ENCODE peak calls at places on chromosome 13, in seven cellular contexts. I, H, G, U, W, T and A are unnamed samples.

GRCh38 chr13:27004866-27005265 is 166.7 kb downstream of the USP12 start:
- DNase-seq in I (no peak), H (no peak), G (no peak), U (no peak), W (no peak), T (no peak), A (no peak)

GRCh38 chr13:29502391-29503008 is 93.0 kb downstream of the SLC7A1 start:
- DNase-seq in I (no peak), H (no peak), G (no peak), U (no peak), W (no peak), T (no peak), A (no peak)

GRCh38 chr13:50916701-50917184 is 7.2 kb downstream of the RNASEH2B start:
- DNase-seq in I (no peak), H (no peak), G (no peak), U (peak), W (no peak), T (no peak), A (no peak)

GRCh38 chr13:113029487-113030258 is 60.7 kb downstream of the MCF2L start:
- DNase-seq in I (no peak), H (no peak), G (no peak), U (peak), W (peak), T (peak), A (no peak)

GRCh38 chr13:23392925-23393645 is 40.4 kb downstream of the SACS start:
- DNase-seq in I (no peak), H (no peak), G (no peak), U (no peak), W (no peak), T (no peak), A (no peak)

GRCh38 chr13:51806571-51806970 is 2.6 kb upstream of the DHRS12 start:
- DNase-seq in I (no peak), H (no peak), G (peak), U (no peak), W (no peak), T (no peak), A (no peak)

GRCh38 chr13:51495300-51495699 is 42.5 kb upstream of the INTS6 start:
- DNase-seq in I (no peak), H (no peak), G (no peak), U (no peak), W (no peak), T (no peak), A (no peak)

GRCh38 chr13:43544011-43544410 is 242.8 kb downstream of the ENOX1 start:
- DNase-seq in I (peak), H (no peak), G (peak), U (no peak), W (no peak), T (no peak), A (no peak)

GRCh38 chr13:49627831-49628652 is at the start of gene ARL11:
- DNase-seq in I (no peak), H (peak), G (no peak), U (peak), W (peak), T (no peak), A (peak)

GRCh38 chr13:24618219-24618955 is 61.8 kb upstream of the ATP12A start:
- DNase-seq in I (no peak), H (peak), G (no peak), U (peak), W (peak), T (no peak), A (peak)

GRCh38 chr13:109148243-109148642 is 518.8 kb downstream of the MYO16 start:
- DNase-seq in I (peak), H (no peak), G (peak), U (no peak), W (no peak), T (no peak), A (no peak)

GRCh38 chr13:24630851-24631341 is 49.3 kb upstream of the ATP12A start:
- DNase-seq in I (peak), H (no peak), G (peak), U (no peak), W (no peak), T (peak), A (no peak)

GRCh38 chr13:53921473-53921872 is 892.9 kb downstream of the OLFM4 start:
- DNase-seq in I (no peak), H (no peak), G (no peak), U (no peak), W (no peak), T (no peak), A (no peak)

GRCh38 chr13:105960326-105960725 is 575.1 kb downstream of the EFNB2 start:
- DNase-seq in I (no peak), H (no peak), G (no peak), U (no peak), W (no peak), T (no peak), A (no peak)

GRCh38 chr13:52428295-52428694 is 22.1 kb downstream of the VPS36 start:
- DNase-seq in I (no peak), H (no peak), G (no peak), U (no peak), W (no peak), T (no peak), A (no peak)

GRCh38 chr13:97715763-97716162 is 237.7 kb upstream of the IPO5 start:
- DNase-seq in I (no peak), H (no peak), G (no peak), U (no peak), W (no peak), T (no peak), A (no peak)

GRCh38 chr13:36297259-36297599 is 385 bp downstream of the CCDC169 start:
- DNase-seq in I (no peak), H (no peak), G (peak), U (no peak), W (no peak), T (no peak), A (no peak)

GRCh38 chr13:111247552-111247951 is 72.9 kb upstream of the TEX29 start:
- DNase-seq in I (no peak), H (no peak), G (peak), U (no peak), W (no peak), T (no peak), A (no peak)

GRCh38 chr13:98289339-98289935 is 112.4 kb upstream of the RNF113B start:
- DNase-seq in I (no peak), H (no peak), G (no peak), U (no peak), W (no peak), T (no peak), A (no peak)

GRCh38 chr13:73038064-73038463 is 20.7 kb upstream of the KLF5 start:
- DNase-seq in I (no peak), H (no peak), G (no peak), U (no peak), W (no peak), T (no peak), A (no peak)

GRCh38 chr13:80265348-80265747 is 75.6 kb downstream of the SPRY2 start:
- DNase-seq in I (no peak), H (no peak), G (no peak), U (peak), W (no peak), T (no peak), A (no peak)

GRCh38 chr13:38582133-38582532 is 104.7 kb upstream of the FREM2 start:
- DNase-seq in I (no peak), H (no peak), G (peak), U (no peak), W (no peak), T (peak), A (peak)

GRCh38 chr13:68609671-68610070 is 1379.5 kb upstream of the PCDH9 start:
- DNase-seq in I (no peak), H (no peak), G (no peak), U (no peak), W (no peak), T (no peak), A (no peak)

GRCh38 chr13:72205773-72206172 is 338.8 kb upstream of the DACH1 start:
- DNase-seq in I (no peak), H (no peak), G (no peak), U (no peak), W (no peak), T (no peak), A (no peak)

GRCh38 chr13:51997641-51998330 is 13.5 kb downstream of the ATP7B start:
- DNase-seq in I (no peak), H (no peak), G (no peak), U (no peak), W (no peak), T (no peak), A (no peak)

GRCh38 chr13:27599845-27600553 is 20.3 kb downstream of the LNX2 start:
- DNase-seq in I (peak), H (no peak), G (peak), U (no peak), W (no peak), T (no peak), A (no peak)

GRCh38 chr13:67769063-67769986 is 539.2 kb upstream of the PCDH9 start:
- DNase-seq in I (no peak), H (no peak), G (no peak), U (no peak), W (no peak), T (no peak), A (no peak)

GRCh38 chr13:44243198-44243852 is 130.3 kb upstream of the SERP2 start:
- DNase-seq in I (no peak), H (no peak), G (peak), U (peak), W (no peak), T (peak), A (no peak)

GRCh38 chr13:24270639-24271131 is 38.7 kb upstream of the C1QTNF9 start:
- DNase-seq in I (no peak), H (peak), G (peak), U (peak), W (peak), T (no peak), A (peak)

GRCh38 chr13:93767231-93767916 is 540.8 kb downstream of the GPC6 start:
- DNase-seq in I (no peak), H (no peak), G (no peak), U (no peak), W (no peak), T (no peak), A (no peak)
- H3K4me3 ChIP-seq in I (no peak), H (no peak), G (no peak), U (no peak), W (no peak), T (no peak), A (no peak)

DNA sequence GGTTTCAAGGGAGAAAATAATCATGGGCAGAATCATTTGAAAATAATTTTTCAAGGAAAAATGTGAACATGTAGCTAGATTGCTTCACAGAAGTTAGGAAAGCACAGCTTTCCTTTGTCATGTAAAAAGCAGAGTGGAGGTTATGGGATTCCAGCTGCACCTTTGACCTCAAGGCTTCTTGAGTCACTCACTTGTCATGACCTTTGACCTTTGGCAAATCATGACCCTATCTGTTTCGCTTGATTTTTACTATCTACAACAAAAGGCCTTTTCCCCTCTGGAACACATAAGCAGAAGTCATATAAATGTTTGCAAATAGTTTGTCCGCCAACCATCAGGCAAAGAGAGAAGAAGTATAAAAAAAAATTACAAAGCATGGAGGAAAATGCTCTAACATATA is 210.7 kb upstream of the MIR17HG start:
- DNase-seq in I (no peak), H (no peak), G (peak), U (no peak), W (no peak), T (peak), A (no peak)
- H3K4me3 ChIP-seq in I (no peak), H (no peak), G (no peak), U (no peak), W (no peak), T (no peak), A (no peak)

DNA sequence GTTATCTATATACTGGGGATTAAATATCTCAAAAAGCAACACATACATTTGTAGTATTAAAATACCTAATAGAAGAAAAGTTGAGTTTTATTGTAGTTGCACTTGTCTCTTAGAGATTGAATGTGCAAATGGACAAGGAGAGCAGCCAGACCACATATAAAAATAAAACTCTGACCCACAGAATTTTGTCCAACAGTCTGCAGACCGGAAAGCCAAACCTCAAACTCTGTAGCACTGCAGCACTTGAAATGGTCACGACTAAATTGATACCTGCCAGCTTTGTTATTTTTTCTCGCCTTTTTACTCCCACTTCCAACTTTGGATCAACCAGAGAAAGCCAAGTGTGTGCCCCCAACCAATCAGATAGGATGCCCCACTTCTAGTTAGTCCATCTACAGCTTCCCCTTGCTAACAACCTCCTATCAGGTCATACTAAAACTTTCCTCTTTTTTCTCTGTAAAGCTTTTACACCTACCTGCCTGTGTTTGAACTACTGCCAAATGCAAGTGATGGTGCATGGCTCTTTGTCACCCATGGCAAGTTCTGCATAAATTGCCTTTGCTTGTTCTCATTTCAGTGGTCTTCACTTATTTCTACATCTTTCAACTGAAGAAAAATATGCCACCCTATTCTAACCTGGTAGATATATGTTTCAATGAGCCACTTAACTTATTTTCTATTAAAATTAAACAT is 1250.7 kb upstream of the SPRY2 start:
- DNase-seq in I (no peak), H (no peak), G (no peak), U (no peak), W (no peak), T (no peak), A (no peak)
- H3K4me3 ChIP-seq in I (no peak), H (no peak), G (no peak), U (no peak), W (no peak), T (no peak), A (no peak)

DNA sequence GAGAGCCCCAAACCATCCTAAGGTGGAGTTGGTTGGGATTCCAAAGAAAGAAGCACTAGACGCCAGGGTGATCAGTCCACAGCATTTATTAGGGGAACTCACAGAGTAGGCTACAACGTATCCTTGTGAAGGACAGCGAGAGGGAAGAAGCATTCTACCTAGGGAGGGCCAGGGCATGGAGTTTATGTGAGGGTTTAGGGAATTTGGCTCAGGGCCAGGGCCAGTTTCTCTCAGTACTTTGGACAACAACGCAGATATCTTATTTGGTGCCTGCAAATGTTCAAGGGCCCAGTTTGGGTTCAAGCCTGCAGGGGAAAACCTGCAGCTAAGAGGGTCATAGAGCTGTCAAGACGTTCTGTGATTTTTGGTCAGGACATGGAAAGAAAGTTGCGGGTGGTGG is 73.9 kb upstream of the GJB6 start:
- DNase-seq in I (no peak), H (no peak), G (no peak), U (no peak), W (no peak), T (no peak), A (no peak)
- H3K4me3 ChIP-seq in I (no peak), H (no peak), G (no peak), U (no peak), W (no peak), T (no peak), A (no peak)

GRCh38 chr13:82257790-82258507 is 1624.3 kb downstream of the SLITRK1 start:
- DNase-seq in I (no peak), H (no peak), G (no peak), U (no peak), W (no peak), T (no peak), A (no peak)

DNA sequence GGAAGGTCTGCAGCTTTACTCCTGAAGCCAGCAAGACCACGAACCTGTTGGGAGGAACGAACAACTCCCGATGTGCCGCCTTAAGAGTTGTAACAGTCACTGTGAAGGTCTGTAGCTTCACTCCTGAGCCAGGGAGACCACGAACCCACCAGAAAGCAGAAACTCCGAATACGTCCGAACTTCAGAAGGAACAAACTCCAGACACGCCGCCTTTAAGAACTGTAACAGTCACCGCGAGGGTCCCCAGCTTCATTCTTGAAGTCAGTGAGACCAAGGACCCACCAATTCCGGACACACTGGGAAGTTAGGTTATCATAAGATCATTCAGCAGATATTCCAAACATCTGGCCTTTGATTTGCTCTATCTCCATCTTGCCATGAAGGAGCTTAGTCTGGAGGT is 1623.0 kb downstream of the SLITRK1 start:
- DNase-seq in I (no peak), H (no peak), G (no peak), U (no peak), W (no peak), T (no peak), A (no peak)
- H3K4me3 ChIP-seq in I (no peak), H (no peak), G (no peak), U (no peak), W (no peak), T (no peak), A (no peak)

DNA sequence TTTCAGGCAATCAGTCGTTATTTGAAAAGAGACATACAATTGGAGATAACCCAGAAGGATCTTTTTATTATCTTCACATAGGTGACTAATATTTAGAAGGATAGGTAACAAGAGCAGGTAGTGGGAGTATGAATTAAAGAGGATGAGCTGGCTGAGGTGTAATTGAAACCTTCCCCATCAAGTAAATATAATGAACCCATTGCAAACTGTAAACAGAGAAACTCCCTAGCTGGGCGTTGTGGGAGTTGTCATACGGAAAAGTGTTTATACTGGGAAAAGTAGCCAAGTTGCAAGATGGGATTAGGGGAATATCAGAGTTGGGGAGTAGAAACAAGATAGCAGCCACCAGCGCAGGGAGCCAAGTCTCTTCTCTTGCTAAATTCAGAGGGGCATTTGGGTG is 448.4 kb downstream of the COG6 start:
- DNase-seq in I (no peak), H (no peak), G (no peak), U (no peak), W (no peak), T (no peak), A (no peak)
- H3K4me3 ChIP-seq in I (no peak), H (no peak), G (no peak), U (no peak), W (no peak), T (no peak), A (no peak)

DNA sequence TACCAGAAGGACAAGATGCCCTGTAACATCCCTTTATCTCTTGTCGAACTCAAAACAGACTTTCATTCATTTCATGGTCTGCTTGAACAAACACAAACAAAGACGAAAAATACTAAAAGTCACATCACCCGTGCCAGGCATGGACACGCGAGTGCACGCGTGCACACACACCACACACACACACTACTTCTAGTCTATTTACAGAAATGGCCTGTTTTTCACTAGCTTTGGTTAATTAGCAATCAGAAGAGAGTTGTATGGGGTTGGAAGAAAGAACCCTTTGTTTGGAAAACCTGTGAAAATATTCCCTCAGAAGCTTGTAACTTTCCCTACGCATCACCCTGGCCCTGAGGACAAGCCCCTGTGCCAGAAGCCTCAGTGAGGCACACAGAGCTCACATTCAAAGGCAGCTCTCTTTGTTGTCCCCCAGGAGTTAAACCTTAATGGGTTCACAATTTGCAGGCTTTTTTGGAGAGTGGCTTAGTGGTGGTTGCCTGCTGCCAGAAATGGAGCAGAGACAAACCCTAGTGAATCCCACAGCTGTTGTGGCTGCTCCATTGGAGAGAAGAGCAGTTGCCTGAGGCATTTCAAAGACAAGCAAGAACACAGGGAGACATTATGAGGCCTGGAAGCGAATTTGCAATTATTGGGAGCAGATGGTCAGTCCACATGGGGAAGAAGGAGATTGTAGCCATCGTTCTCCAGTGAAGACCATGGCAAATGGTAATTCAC is 55.9 kb downstream of the STARD13 start:
- DNase-seq in I (no peak), H (no peak), G (no peak), U (no peak), W (no peak), T (no peak), A (no peak)
- H3K4me3 ChIP-seq in I (no peak), H (no peak), G (no peak), U (no peak), W (no peak), T (no peak), A (no peak)